ENCODE peak calls at places on chromosomes 2 and 18, in five cellular contexts. X is activated CD8-positive, alpha-beta memory T cell treated with anti-CD3 and anti-CD28 coated beads, Interleukin-2, amount 50 U/mL, for 4 hours; N is activated CD4-positive, alpha-beta T cell treated with anti-CD3 and anti-CD28 coated beads, Interleukin-2, amount 50 U/mL, for 4 hours; E is stimulated activated CD8-positive, alpha-beta memory T cell treated with anti-CD3 and anti-CD28 coated beads, Interleukin-12 subunit alpha, Interleukin-12 subunit beta, amount 100 ng/mL, for 4 hours; H is HTR-8/SVneo. V is an unnamed sample.

GRCh38 chr2:190723397-190724090 is 74.7 kb downstream of the NAB1 start:
- DNase-seq in X (no peak), N (no peak), E (no peak), H (no peak), V (no peak)

GRCh38 chr2:85872536-85873161 is 16.1 kb downstream of the ST3GAL5 start:
- DNase-seq in X (no peak), N (no peak), E (no peak), H (no peak), V (no peak)

GRCh38 chr18:31684279-31685096 is at the start of gene B4GALT6:
- DNase-seq in X (no peak), N (no peak), E (peak; percentile 9), H (no peak), V (peak; percentile 36)

GRCh38 chr2:174205562-174205961 is 42.8 kb downstream of the OLA1 start:
- DNase-seq in X (no peak), N (no peak), E (no peak), H (no peak), V (no peak)

GRCh38 chr2:200467806-200468686 is 41.8 kb downstream of the KCTD18 start:
- DNase-seq in X (no peak), N (no peak), E (no peak), H (no peak), V (no peak)

GRCh38 chr2:7024261-7024660 is 107.0 kb downstream of the RNF144A start:
- DNase-seq in X (no peak), N (no peak), E (no peak), H (no peak), V (no peak)

GRCh38 chr2:2192385-2192957 is 138.6 kb downstream of the MYT1L start:
- DNase-seq in X (no peak), N (no peak), E (no peak), H (no peak), V (no peak)

GRCh38 chr18:39742015-39742466 is 2176.4 kb upstream of the CELF4 start:
- DNase-seq in X (no peak), N (no peak), E (no peak), H (no peak), V (no peak)

GRCh38 chr18:43606800-43607199 is 329.5 kb upstream of the SYT4 start:
- DNase-seq in X (no peak), N (no peak), E (no peak), H (no peak), V (no peak)

GRCh38 chr2:131156452-131157149 is 51.5 kb downstream of the PLEKHB2 start:
- DNase-seq in X (no peak), N (no peak), E (no peak), H (no peak), V (no peak)

GRCh38 chr18:53946561-53946960 is 277.9 kb downstream of the MBD2 start:
- DNase-seq in X (no peak), N (no peak), E (no peak), H (no peak), V (no peak)

GRCh38 chr2:224308267-224308911 is 93.5 kb downstream of the FAM124B start:
- DNase-seq in X (no peak), N (no peak), E (no peak), H (no peak), V (no peak)

GRCh38 chr2:67516899-67517530 is 119.9 kb downstream of the ETAA1 start:
- DNase-seq in X (no peak), N (no peak), E (no peak), H (no peak), V (no peak)

GRCh38 chr2:55431982-55432627 is 12.4 kb upstream of the CCDC88A start:
- DNase-seq in X (no peak), N (no peak), E (no peak), H (peak; percentile 45), V (no peak)

GRCh38 chr2:42192642-42193566 is 23.8 kb downstream of the EML4 start:
- DNase-seq in X (no peak), N (no peak), E (no peak), H (no peak), V (no peak)

GRCh38 chr2:147945660-147946059 is 74.9 kb downstream of the ORC4 start:
- DNase-seq in X (no peak), N (no peak), E (no peak), H (no peak), V (no peak)

GRCh38 chr2:136356111-136357033 is 238.4 kb upstream of the CXCR4 start:
- DNase-seq in X (no peak), N (no peak), E (no peak), H (no peak), V (no peak)

GRCh38 chr18:10015941-10016819 is 102.4 kb downstream of the VAPA start:
- DNase-seq in X (no peak), N (no peak), E (no peak), H (peak; percentile 44), V (no peak)

GRCh38 chr2:174683392-174683759 is 80.9 kb downstream of the CHRNA1 start:
- DNase-seq in X (peak; percentile 24), N (no peak), E (no peak), H (peak; percentile 58), V (no peak)

GRCh38 chr18:78790960-78791359 is 188.7 kb upstream of the SALL3 start:
- DNase-seq in X (no peak), N (no peak), E (no peak), H (no peak), V (no peak)

GRCh38 chr2:169462896-169463695 is 16.2 kb upstream of the BBS5 start:
- DNase-seq in X (no peak), N (no peak), E (no peak), H (no peak), V (no peak)

GRCh38 chr2:153622285-153622684 is 143.7 kb upstream of the RPRM start:
- DNase-seq in X (no peak), N (no peak), E (no peak), H (no peak), V (no peak)

GRCh38 chr2:45881970-45882581 is 230.6 kb downstream of the PRKCE start:
- DNase-seq in X (no peak), N (no peak), E (no peak), H (no peak), V (no peak)

GRCh38 chr18:12255626-12256026 is 1.5 kb downstream of the CIDEA start:
- DNase-seq in X (no peak), N (no peak), E (no peak), H (no peak), V (no peak)